ENCODE peak calls at places on chromosomes 1 and 21, in eight cellular contexts. N, K, F, M, E, A, Z and O are unnamed samples.

GRCh38 chr1:40014812-40015594 is 25.5 kb upstream of the CAP1 start:
- DNase-seq in N (no peak), K (peak), F (no peak), M (no peak), E (no peak), A (no peak), Z (peak), O (no peak)

GRCh38 chr21:26964379-26964778 is 2.5 kb downstream of the ADAMTS5 start:
- DNase-seq in N (no peak), K (no peak), F (peak), M (no peak), E (no peak), A (peak), Z (no peak), O (no peak)

GRCh38 chr1:235533476-235534168 is 29.4 kb upstream of the B3GALNT2 start:
- DNase-seq in N (no peak), K (no peak), F (no peak), M (no peak), E (no peak), A (peak), Z (no peak), O (no peak)

GRCh38 chr1:91779603-91780021 is 106.3 kb downstream of the TGFBR3 start:
- DNase-seq in N (no peak), K (no peak), F (no peak), M (no peak), E (no peak), A (no peak), Z (no peak), O (no peak)

GRCh38 chr1:1337793-1338147 is 6.7 kb downstream of the TAS1R3 start:
- DNase-seq in N (no peak), K (no peak), F (no peak), M (no peak), E (no peak), A (no peak), Z (no peak), O (no peak)

GRCh38 chr1:246919902-246920301 is 11.8 kb downstream of the AHCTF1 start:
- DNase-seq in N (no peak), K (no peak), F (no peak), M (no peak), E (no peak), A (no peak), Z (no peak), O (no peak)

GRCh38 chr1:159991513-159991912 is 37.5 kb upstream of the SLAMF9 start:
- DNase-seq in N (no peak), K (no peak), F (no peak), M (no peak), E (no peak), A (no peak), Z (no peak), O (no peak)

GRCh38 chr1:185016880-185017279 is 28.5 kb upstream of the RNF2 start:
- DNase-seq in N (no peak), K (peak), F (no peak), M (no peak), E (no peak), A (no peak), Z (no peak), O (no peak)

GRCh38 chr1:44276901-44277300 is 63.6 kb downstream of the DMAP1 start:
- DNase-seq in N (no peak), K (no peak), F (no peak), M (no peak), E (no peak), A (no peak), Z (no peak), O (no peak)

GRCh38 chr1:179875606-179876288 is 1.9 kb downstream of the TOR1AIP2 start:
- DNase-seq in N (no peak), K (no peak), F (no peak), M (no peak), E (no peak), A (no peak), Z (no peak), O (no peak)

GRCh38 chr1:218371927-218372672 is 27.0 kb downstream of the TGFB2 start:
- DNase-seq in N (peak), K (no peak), F (no peak), M (no peak), E (no peak), A (peak), Z (no peak), O (no peak)

GRCh38 chr21:15514073-15514946 is 215.5 kb upstream of the USP25 start:
- DNase-seq in N (no peak), K (no peak), F (no peak), M (no peak), E (no peak), A (no peak), Z (no peak), O (peak)

GRCh38 chr1:147613506-147613905 is 56.8 kb downstream of the ACP6 start:
- DNase-seq in N (peak), K (no peak), F (no peak), M (no peak), E (no peak), A (no peak), Z (no peak), O (no peak)

GRCh38 chr1:90836345-90836679 is 119.2 kb upstream of the BARHL2 start:
- DNase-seq in N (no peak), K (no peak), F (no peak), M (no peak), E (no peak), A (no peak), Z (no peak), O (no peak)

GRCh38 chr21:27564684-27565280 is 597.9 kb upstream of the ADAMTS5 start:
- DNase-seq in N (peak), K (peak), F (peak), M (no peak), E (no peak), A (peak), Z (peak), O (no peak)

GRCh38 chr1:173878251-173878650 is 10.1 kb downstream of the ZBTB37 start:
- DNase-seq in N (no peak), K (no peak), F (no peak), M (no peak), E (no peak), A (no peak), Z (no peak), O (no peak)

GRCh38 chr1:167328762-167329483 is 108.2 kb downstream of the POU2F1 start:
- DNase-seq in N (no peak), K (no peak), F (no peak), M (peak), E (no peak), A (peak), Z (no peak), O (no peak)

GRCh38 chr1:24830680-24831272 is 85.5 kb downstream of the CLIC4 start:
- DNase-seq in N (peak), K (peak), F (no peak), M (no peak), E (no peak), A (peak), Z (peak), O (peak)

GRCh38 chr1:54835131-54835898 is 34.2 kb upstream of the TTC22 start:
- DNase-seq in N (no peak), K (no peak), F (no peak), M (no peak), E (no peak), A (no peak), Z (no peak), O (no peak)

GRCh38 chr1:109446236-109446635 is 20.0 kb upstream of the PSMA5 start:
- DNase-seq in N (no peak), K (no peak), F (no peak), M (no peak), E (no peak), A (peak), Z (no peak), O (no peak)

GRCh38 chr1:7407547-7407895 is 363.6 kb upstream of the VAMP3 start:
- DNase-seq in N (no peak), K (no peak), F (no peak), M (no peak), E (no peak), A (no peak), Z (no peak), O (no peak)